ENCODE peak calls at places on chromosomes 11 and 22, in six cellular contexts. V, I, Z, F, U and W are unnamed samples.

GRCh38 chr11:41720761-41721160 is 261.3 kb upstream of the LRRC4C start:
- ATAC-seq in U (no peak), Z (no peak), V (no peak), F (no peak), I (no peak), W (no peak)

GRCh38 chr11:2728663-2729332 is 29.0 kb upstream of the KCNQ1OT1 start:
- ATAC-seq in V (no peak), U (no peak), I (no peak), Z (no peak), F (no peak), W (no peak)

GRCh38 chr11:8006349-8006977 is 19.3 kb downstream of the EIF3F start:
- ATAC-seq in U (peak; percentile 71), Z (peak; percentile 95), V (peak; percentile 92), F (peak; percentile 85), I (peak; percentile 86), W (peak; percentile 73)

GRCh38 chr11:10030122-10030490 is 263.9 kb downstream of the SBF2 start:
- ATAC-seq in V (no peak), I (no peak), F (no peak), U (no peak), Z (no peak), W (no peak)

GRCh38 chr11:24617856-24618255 is 121.0 kb downstream of the LUZP2 start:
- ATAC-seq in I (no peak), F (no peak), V (no peak), Z (no peak), U (no peak), W (no peak)

GRCh38 chr11:64379817-64380709 is 21.1 kb downstream of the RPS6KA4 start:
- ATAC-seq in Z (peak; percentile 48), F (no peak), I (no peak), V (no peak), U (no peak), W (no peak)

GRCh38 chr22:27170491-27170890 is 513.1 kb downstream of the MIAT start:
- ATAC-seq in V (no peak), F (no peak), I (no peak), Z (no peak), U (no peak), W (no peak)

GRCh38 chr22:42642801-42643631 is 2.6 kb upstream of the ATP5MGL start:
- ATAC-seq in Z (no peak), F (no peak), V (no peak), I (no peak), U (no peak), W (peak; percentile 86)

GRCh38 chr11:43905788-43906187 is 25.2 kb downstream of the ALKBH3 start:
- ATAC-seq in F (no peak), Z (no peak), I (no peak), V (no peak), U (no peak), W (no peak)

GRCh38 chr11:11555228-11555627 is 66.6 kb downstream of the GALNT18 start:
- ATAC-seq in Z (no peak), F (no peak), V (no peak), I (no peak), U (no peak), W (no peak)

GRCh38 chr22:25838960-25839741 is 97.2 kb downstream of the MYO18B start:
- ATAC-seq in Z (no peak), V (no peak), F (no peak), I (no peak), U (no peak), W (no peak)

GRCh38 chr22:30423296-30423958 is 2.1 kb upstream of the MTFP1 start:
- ATAC-seq in Z (peak; percentile 57), F (peak; percentile 24), I (peak; percentile 36), V (peak; percentile 64), U (no peak), W (peak; percentile 52)

GRCh38 chr11:117717485-117718314 is 79.3 kb downstream of the DSCAML1 start:
- ATAC-seq in U (no peak), V (no peak), F (no peak), Z (peak; percentile 75), I (peak; percentile 54), W (no peak)

GRCh38 chr11:932435-932834 is 6.8 kb downstream of the AP2A2 start:
- ATAC-seq in F (no peak), U (no peak), V (peak; percentile 60), I (no peak), Z (no peak), W (no peak)

GRCh38 chr11:122732342-122733300 is 77.1 kb downstream of the UBASH3B start:
- ATAC-seq in Z (peak; percentile 4), U (no peak), V (no peak), F (no peak), I (no peak), W (no peak)

GRCh38 chr11:130413383-130414106 is 14.9 kb downstream of the ADAMTS8 start:
- ATAC-seq in Z (peak; percentile 74), V (peak; percentile 64), I (peak; percentile 30), U (no peak), F (no peak), W (no peak)

GRCh38 chr11:109043318-109043717 is 378.4 kb downstream of the DDX10 start:
- ATAC-seq in F (no peak), U (no peak), V (no peak), I (no peak), Z (no peak), W (no peak)

GRCh38 chr11:128764617-128765095 is 70.8 kb downstream of the FLI1 start:
- ATAC-seq in U (no peak), F (no peak), V (no peak), Z (no peak), I (peak; percentile 70), W (no peak)

GRCh38 chr22:37002633-37003032 is 16.6 kb downstream of the TST start:
- ATAC-seq in Z (no peak), V (no peak), I (no peak), F (no peak), U (no peak), W (no peak)

GRCh38 chr11:12897390-12897789 is 111.7 kb upstream of the RASSF10 start:
- ATAC-seq in U (no peak), I (no peak), V (peak; percentile 92), F (no peak), Z (no peak), W (no peak)

GRCh38 chr11:57778318-57779037 is 16.9 kb downstream of the CTNND1 start:
- ATAC-seq in U (no peak), Z (peak; percentile 94), F (peak; percentile 79), I (peak; percentile 90), V (peak; percentile 71), W (no peak)

GRCh38 chr11:76322593-76323341 is 58.2 kb downstream of the THAP12 start:
- ATAC-seq in I (no peak), V (no peak), Z (no peak), F (no peak), U (no peak), W (no peak)

GRCh38 chr11:117273550-117274289 is 17.4 kb upstream of the BACE1-AS start:
- ATAC-seq in U (no peak), F (no peak), I (no peak), V (no peak), Z (peak; percentile 27), W (no peak)

GRCh38 chr11:94147433-94147845 is 18.8 kb downstream of the PANX1 start:
- ATAC-seq in V (no peak), U (peak; percentile 34), I (no peak), F (peak; percentile 82), Z (no peak), W (peak; percentile 77)

GRCh38 chr22:20392983-20393704 is 807 bp upstream of the ZNF74 start:
- ATAC-seq in V (no peak), Z (no peak), I (no peak), F (no peak), U (no peak), W (peak; percentile 4)

GRCh38 chr11:656866-657265 is 19.8 kb downstream of the DRD4 start:
- ATAC-seq in F (no peak), U (no peak), Z (no peak), V (no peak), I (no peak), W (no peak)

GRCh38 chr11:114426280-114426679 is 13.0 kb upstream of the REXO2 start:
- ATAC-seq in I (no peak), U (no peak), Z (no peak), F (no peak), V (no peak), W (no peak)

GRCh38 chr11:120105576-120105975 is 32.3 kb downstream of the TRIM29 start:
- ATAC-seq in U (no peak), F (no peak), I (no peak), V (no peak), Z (no peak), W (no peak)

GRCh38 chr22:23163665-23164064 is 16.6 kb upstream of the BCR start:
- ATAC-seq in I (no peak), Z (no peak), V (no peak), U (no peak), F (no peak), W (no peak)

GRCh38 chr11:111098091-111098490 is 147.4 kb upstream of the POU2AF2 start:
- ATAC-seq in F (no peak), Z (no peak), V (no peak), U (no peak), I (no peak), W (peak; percentile 27)

GRCh38 chr22:43847376-43848289 is 14.7 kb downstream of the SULT4A1 start:
- ATAC-seq in F (no peak), Z (no peak), U (no peak), V (no peak), I (no peak), W (no peak)

GRCh38 chr11:68202165-68202564 is 10.9 kb downstream of the KMT5B start:
- ATAC-seq in Z (no peak), U (no peak), I (no peak), V (no peak), F (no peak), W (no peak)